ENCODE peak calls at places on chromosomes 5 and 9, in eight cellular contexts. One of them, this sample, is unnamed.

GRCh38 chr9:77175152-77175551 is 2.2 kb upstream of the VPS13A start:
- DNase-seq in RWPE1: no peak
- DNase-seq in CD4-positive, alpha-beta T cell: no peak
- DNase-seq in body of pancreas: no peak
- DNase-seq in GM10248: no peak
- DNase-seq in HFFc6: no peak
- DNase-seq in lower leg skin: no peak
- DNase-seq in astrocyte of the spinal cord: no peak
- DNase-seq in this sample: no peak

GRCh38 chr9:90985631-90986030 is 184.0 kb downstream of the SYK start:
- DNase-seq in RWPE1: peak
- DNase-seq in CD4-positive, alpha-beta T cell: no peak
- DNase-seq in body of pancreas: no peak
- DNase-seq in GM10248: no peak
- DNase-seq in HFFc6: no peak
- DNase-seq in lower leg skin: no peak
- DNase-seq in astrocyte of the spinal cord: no peak
- DNase-seq in this sample: no peak

GRCh38 chr5:93586948-93587918 is 4.2 kb downstream of the NR2F1 start:
- DNase-seq in RWPE1: no peak
- DNase-seq in CD4-positive, alpha-beta T cell: no peak
- DNase-seq in body of pancreas: no peak
- DNase-seq in GM10248: no peak
- DNase-seq in HFFc6: no peak
- DNase-seq in lower leg skin: no peak
- DNase-seq in astrocyte of the spinal cord: peak
- DNase-seq in this sample: no peak

GRCh38 chr9:123457586-123457985 is 101.6 kb downstream of the CRB2 start:
- DNase-seq in RWPE1: no peak
- DNase-seq in CD4-positive, alpha-beta T cell: no peak
- DNase-seq in body of pancreas: no peak
- DNase-seq in GM10248: no peak
- DNase-seq in HFFc6: no peak
- DNase-seq in lower leg skin: no peak
- DNase-seq in astrocyte of the spinal cord: no peak
- DNase-seq in this sample: no peak

GRCh38 chr9:26811106-26811505 is 81.5 kb downstream of the CAAP1 start:
- DNase-seq in RWPE1: no peak
- DNase-seq in CD4-positive, alpha-beta T cell: no peak
- DNase-seq in body of pancreas: no peak
- DNase-seq in GM10248: no peak
- DNase-seq in HFFc6: no peak
- DNase-seq in lower leg skin: no peak
- DNase-seq in astrocyte of the spinal cord: no peak
- DNase-seq in this sample: no peak

GRCh38 chr5:159240301-159240870 is 22.7 kb upstream of the UBLCP1 start:
- DNase-seq in RWPE1: peak
- DNase-seq in CD4-positive, alpha-beta T cell: no peak
- DNase-seq in body of pancreas: no peak
- DNase-seq in GM10248: no peak
- DNase-seq in HFFc6: peak
- DNase-seq in lower leg skin: no peak
- DNase-seq in astrocyte of the spinal cord: peak
- DNase-seq in this sample: no peak

GRCh38 chr5:142324377-142324870 is 397 bp downstream of the SPRY4 start:
- DNase-seq in RWPE1: peak
- DNase-seq in CD4-positive, alpha-beta T cell: no peak
- DNase-seq in body of pancreas: peak
- DNase-seq in GM10248: no peak
- DNase-seq in HFFc6: no peak
- DNase-seq in lower leg skin: no peak
- DNase-seq in astrocyte of the spinal cord: no peak
- DNase-seq in this sample: no peak

GRCh38 chr9:16417101-16417500 is 453.4 kb downstream of the BNC2 start:
- DNase-seq in RWPE1: no peak
- DNase-seq in CD4-positive, alpha-beta T cell: no peak
- DNase-seq in body of pancreas: no peak
- DNase-seq in GM10248: no peak
- DNase-seq in HFFc6: peak
- DNase-seq in lower leg skin: no peak
- DNase-seq in astrocyte of the spinal cord: peak
- DNase-seq in this sample: no peak

GRCh38 chr5:116574682-116575634 is at the start of gene SEMA6A:
- DNase-seq in RWPE1: peak
- DNase-seq in CD4-positive, alpha-beta T cell: no peak
- DNase-seq in body of pancreas: peak
- DNase-seq in GM10248: peak
- DNase-seq in HFFc6: peak
- DNase-seq in lower leg skin: peak
- DNase-seq in astrocyte of the spinal cord: peak
- DNase-seq in this sample: peak

GRCh38 chr9:122265265-122265900 is 701 bp downstream of the MRRF start:
- DNase-seq in RWPE1: no peak
- DNase-seq in CD4-positive, alpha-beta T cell: no peak
- DNase-seq in body of pancreas: no peak
- DNase-seq in GM10248: peak
- DNase-seq in HFFc6: peak
- DNase-seq in lower leg skin: no peak
- DNase-seq in astrocyte of the spinal cord: peak
- DNase-seq in this sample: peak

GRCh38 chr5:75048457-75048953 is 3.9 kb downstream of the GCNT4 start:
- DNase-seq in RWPE1: no peak
- DNase-seq in CD4-positive, alpha-beta T cell: no peak
- DNase-seq in body of pancreas: no peak
- DNase-seq in GM10248: no peak
- DNase-seq in HFFc6: no peak
- DNase-seq in lower leg skin: no peak
- DNase-seq in astrocyte of the spinal cord: peak
- DNase-seq in this sample: no peak

GRCh38 chr5:89827960-89828359 is 581.6 kb downstream of the CETN3 start:
- DNase-seq in RWPE1: no peak
- DNase-seq in CD4-positive, alpha-beta T cell: no peak
- DNase-seq in body of pancreas: no peak
- DNase-seq in GM10248: no peak
- DNase-seq in HFFc6: no peak
- DNase-seq in lower leg skin: no peak
- DNase-seq in astrocyte of the spinal cord: no peak
- DNase-seq in this sample: no peak

GRCh38 chr9:123925161-123925560 is 4.8 kb downstream of the DENND1A start:
- DNase-seq in RWPE1: no peak
- DNase-seq in CD4-positive, alpha-beta T cell: no peak
- DNase-seq in body of pancreas: no peak
- DNase-seq in GM10248: no peak
- DNase-seq in HFFc6: no peak
- DNase-seq in lower leg skin: no peak
- DNase-seq in astrocyte of the spinal cord: no peak
- DNase-seq in this sample: no peak

GRCh38 chr5:115415143-115415491 is 118.7 kb upstream of the CCDC112 start:
- DNase-seq in RWPE1: peak
- DNase-seq in CD4-positive, alpha-beta T cell: no peak
- DNase-seq in body of pancreas: no peak
- DNase-seq in GM10248: peak
- DNase-seq in HFFc6: peak
- DNase-seq in lower leg skin: no peak
- DNase-seq in astrocyte of the spinal cord: peak
- DNase-seq in this sample: no peak

GRCh38 chr9:134175291-134175807 is 11.0 kb upstream of the RNU6ATAC start:
- DNase-seq in RWPE1: peak
- DNase-seq in CD4-positive, alpha-beta T cell: no peak
- DNase-seq in body of pancreas: no peak
- DNase-seq in GM10248: no peak
- DNase-seq in HFFc6: no peak
- DNase-seq in lower leg skin: no peak
- DNase-seq in astrocyte of the spinal cord: no peak
- DNase-seq in this sample: no peak

GRCh38 chr5:84249918-84250635 is 134.6 kb downstream of the EDIL3 start:
- DNase-seq in RWPE1: peak
- DNase-seq in CD4-positive, alpha-beta T cell: no peak
- DNase-seq in body of pancreas: no peak
- DNase-seq in GM10248: no peak
- DNase-seq in HFFc6: no peak
- DNase-seq in lower leg skin: no peak
- DNase-seq in astrocyte of the spinal cord: peak
- DNase-seq in this sample: no peak

GRCh38 chr9:31253800-31254762 is 1130.4 kb upstream of the ACO1 start:
- DNase-seq in RWPE1: no peak
- DNase-seq in CD4-positive, alpha-beta T cell: no peak
- DNase-seq in body of pancreas: no peak
- DNase-seq in GM10248: no peak
- DNase-seq in HFFc6: no peak
- DNase-seq in lower leg skin: no peak
- DNase-seq in astrocyte of the spinal cord: no peak
- DNase-seq in this sample: no peak

DNA sequence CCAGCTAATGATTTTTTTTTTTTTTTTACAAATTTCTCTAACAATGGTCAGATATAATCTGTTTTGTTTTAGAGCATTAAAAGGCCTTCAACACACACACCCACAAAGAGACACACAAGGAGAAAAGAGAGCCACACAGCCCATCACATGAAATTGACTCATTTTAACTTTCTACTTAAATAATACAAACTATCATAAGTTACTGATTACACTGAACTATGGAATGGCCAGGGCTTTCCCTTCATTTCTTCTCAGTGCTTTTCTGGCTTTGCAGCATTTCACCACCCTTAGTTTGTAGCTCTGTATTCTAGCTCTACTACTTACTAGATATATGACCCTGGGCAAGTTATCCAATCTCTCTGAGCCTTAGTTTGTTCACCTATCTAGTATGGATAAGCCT is 13.2 kb downstream of the REEP5 start:
- DNase-seq in RWPE1: no peak
- DNase-seq in CD4-positive, alpha-beta T cell: no peak
- DNase-seq in body of pancreas: no peak
- DNase-seq in GM10248: no peak
- DNase-seq in HFFc6: no peak
- DNase-seq in lower leg skin: no peak
- DNase-seq in astrocyte of the spinal cord: no peak
- DNase-seq in this sample: no peak
- TF ChIP-seq CTCF in RWPE1: no peak
- TF ChIP-seq CTCF in CD4-positive, alpha-beta T cell: no peak
- TF ChIP-seq CTCF in body of pancreas: no peak
- TF ChIP-seq CTCF in GM10248: no peak
- TF ChIP-seq CTCF in HFFc6: no peak
- TF ChIP-seq CTCF in lower leg skin: no peak
- TF ChIP-seq CTCF in astrocyte of the spinal cord: no peak
- TF ChIP-seq CTCF in this sample: no peak

GRCh38 chr9:38371495-38371894 is 21.0 kb upstream of the ALDH1B1 start:
- DNase-seq in RWPE1: peak
- DNase-seq in CD4-positive, alpha-beta T cell: no peak
- DNase-seq in body of pancreas: peak
- DNase-seq in GM10248: peak
- DNase-seq in HFFc6: peak
- DNase-seq in lower leg skin: no peak
- DNase-seq in astrocyte of the spinal cord: no peak
- DNase-seq in this sample: peak
- TF ChIP-seq CTCF in RWPE1: peak
- TF ChIP-seq CTCF in CD4-positive, alpha-beta T cell: no peak
- TF ChIP-seq CTCF in body of pancreas: peak
- TF ChIP-seq CTCF in GM10248: peak
- TF ChIP-seq CTCF in HFFc6: peak
- TF ChIP-seq CTCF in lower leg skin: no peak
- TF ChIP-seq CTCF in astrocyte of the spinal cord: no peak
- TF ChIP-seq CTCF in this sample: peak

GRCh38 chr5:78698218-78698751 is 49.7 kb upstream of the LHFPL2 start:
- DNase-seq in RWPE1: no peak
- DNase-seq in CD4-positive, alpha-beta T cell: no peak
- DNase-seq in body of pancreas: no peak
- DNase-seq in GM10248: no peak
- DNase-seq in HFFc6: peak
- DNase-seq in lower leg skin: peak
- DNase-seq in astrocyte of the spinal cord: peak
- DNase-seq in this sample: no peak
- TF ChIP-seq CTCF in RWPE1: no peak
- TF ChIP-seq CTCF in CD4-positive, alpha-beta T cell: no peak
- TF ChIP-seq CTCF in body of pancreas: no peak
- TF ChIP-seq CTCF in GM10248: no peak
- TF ChIP-seq CTCF in HFFc6: no peak
- TF ChIP-seq CTCF in lower leg skin: no peak
- TF ChIP-seq CTCF in astrocyte of the spinal cord: no peak
- TF ChIP-seq CTCF in this sample: no peak

GRCh38 chr5:123089572-123089970 is 530 bp downstream of the PRDM6 start:
- DNase-seq in RWPE1: no peak
- DNase-seq in CD4-positive, alpha-beta T cell: no peak
- DNase-seq in body of pancreas: no peak
- DNase-seq in GM10248: no peak
- DNase-seq in HFFc6: no peak
- DNase-seq in lower leg skin: no peak
- DNase-seq in astrocyte of the spinal cord: peak
- DNase-seq in this sample: no peak

GRCh38 chr5:123085638-123086286 is 3.3 kb upstream of the PRDM6 start:
- DNase-seq in RWPE1: no peak
- DNase-seq in CD4-positive, alpha-beta T cell: no peak
- DNase-seq in body of pancreas: no peak
- DNase-seq in GM10248: no peak
- DNase-seq in HFFc6: no peak
- DNase-seq in lower leg skin: no peak
- DNase-seq in astrocyte of the spinal cord: no peak
- DNase-seq in this sample: no peak

GRCh38 chr5:123086376-123087055 is 2.5 kb upstream of the PRDM6 start:
- DNase-seq in RWPE1: no peak
- DNase-seq in CD4-positive, alpha-beta T cell: no peak
- DNase-seq in body of pancreas: no peak
- DNase-seq in GM10248: no peak
- DNase-seq in HFFc6: no peak
- DNase-seq in lower leg skin: no peak
- DNase-seq in astrocyte of the spinal cord: no peak
- DNase-seq in this sample: no peak

GRCh38 chr5:123088031-123088805 is 823 bp upstream of the PRDM6 start:
- DNase-seq in RWPE1: no peak
- DNase-seq in CD4-positive, alpha-beta T cell: no peak
- DNase-seq in body of pancreas: no peak
- DNase-seq in GM10248: no peak
- DNase-seq in HFFc6: no peak
- DNase-seq in lower leg skin: no peak
- DNase-seq in astrocyte of the spinal cord: no peak
- DNase-seq in this sample: no peak

DNA sequence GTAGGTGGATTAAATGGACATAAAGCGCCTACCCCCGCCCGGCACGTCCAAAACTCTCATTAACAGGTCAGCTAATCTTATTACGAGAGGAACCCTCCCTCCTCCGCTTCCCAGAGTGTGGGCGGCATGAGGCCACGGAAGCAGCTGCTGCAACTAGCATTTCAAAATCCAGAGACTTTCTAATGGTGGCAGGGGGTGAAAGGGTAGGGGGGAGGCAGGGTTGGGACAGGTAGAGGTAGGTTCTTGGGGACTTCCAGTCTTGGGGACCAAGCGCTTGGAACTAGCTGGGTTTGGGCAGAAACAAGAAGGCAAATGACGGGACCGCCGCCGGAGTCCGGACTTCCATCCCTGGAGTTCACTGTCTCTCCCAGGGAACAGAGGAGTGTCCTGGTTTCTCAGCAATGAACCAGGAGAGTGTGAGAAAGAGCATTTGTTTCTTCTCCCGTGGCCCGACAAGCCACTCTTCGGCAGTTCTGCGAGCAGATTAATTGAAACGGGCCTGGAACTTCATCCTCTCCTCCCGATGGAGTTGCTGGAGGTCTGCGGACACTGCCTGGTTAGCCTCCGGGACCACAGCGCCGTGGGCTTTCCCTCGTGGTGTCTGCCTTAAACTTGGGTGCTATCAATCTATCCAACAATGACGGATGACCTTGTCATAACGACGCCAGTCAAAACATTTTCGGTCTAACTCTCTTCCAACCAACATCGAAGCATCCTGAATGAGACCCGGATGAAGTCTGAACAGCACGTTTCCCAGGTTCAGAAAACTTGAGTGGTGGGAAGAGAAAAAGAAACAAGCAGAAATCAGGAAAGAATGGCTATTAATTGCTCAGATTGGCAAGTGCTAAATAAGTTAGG is 1.6 kb upstream of the PRDM6 start:
- DNase-seq in RWPE1: no peak
- DNase-seq in CD4-positive, alpha-beta T cell: no peak
- DNase-seq in body of pancreas: no peak
- DNase-seq in GM10248: no peak
- DNase-seq in HFFc6: no peak
- DNase-seq in lower leg skin: no peak
- DNase-seq in astrocyte of the spinal cord: no peak
- DNase-seq in this sample: no peak
- TF ChIP-seq CTCF in RWPE1: no peak
- TF ChIP-seq CTCF in CD4-positive, alpha-beta T cell: no peak
- TF ChIP-seq CTCF in body of pancreas: no peak
- TF ChIP-seq CTCF in GM10248: no peak
- TF ChIP-seq CTCF in HFFc6: no peak
- TF ChIP-seq CTCF in lower leg skin: no peak
- TF ChIP-seq CTCF in astrocyte of the spinal cord: no peak
- TF ChIP-seq CTCF in this sample: no peak